ENCODE peak calls at places on chromosomes 1 and 21, in four cellular contexts. B is kidney, C is thyroid gland, V is esophagus squamous epithelium. J is an unnamed sample.

GRCh38 chr1:211939876-211940468 is 95.4 kb downstream of the INTS7 start:
- DNase-seq in B (no peak), C (peak; percentile 84), V (no peak), J (peak; percentile 82)

GRCh38 chr1:166905136-166905535 is 29.1 kb upstream of the TADA1 start:
- DNase-seq in B (no peak), C (no peak), V (no peak), J (no peak)

GRCh38 chr1:14142397-14143095 is 442.6 kb downstream of the PRDM2 start:
- DNase-seq in B (no peak), C (peak; percentile 80), V (no peak), J (no peak)

GRCh38 chr1:62515055-62515454 is 78.2 kb downstream of the USP1 start:
- DNase-seq in B (no peak), C (peak; percentile 12), V (no peak), J (no peak)

GRCh38 chr1:45403298-45404079 is 63.2 kb upstream of the MUTYH start:
- DNase-seq in B (no peak), C (no peak), V (no peak), J (no peak)

GRCh38 chr1:162855461-162856150 is 5.4 kb downstream of the CCDC190 start:
- DNase-seq in B (no peak), C (no peak), V (no peak), J (no peak)

GRCh38 chr1:205535866-205536758 is 31.6 kb downstream of the CDK18 start:
- DNase-seq in B (peak; percentile 39), C (no peak), V (no peak), J (no peak)

GRCh38 chr1:195897072-195897471 is 711.2 kb downstream of the KCNT2 start:
- DNase-seq in B (no peak), C (no peak), V (no peak), J (no peak)

GRCh38 chr21:29074783-29075182 is 1.3 kb upstream of the CCT8 start:
- DNase-seq in B (no peak), C (no peak), V (no peak), J (no peak)

GRCh38 chr21:44666401-44667320 is at the start of gene KRTAP12-2:
- DNase-seq in B (no peak), C (no peak), V (no peak), J (no peak)

GRCh38 chr1:232982238-232982944 is 32.0 kb downstream of the NTPCR start:
- DNase-seq in B (no peak), C (no peak), V (no peak), J (no peak)

GRCh38 chr21:42010507-42011493 is 640 bp upstream of the ZBTB21 start:
- DNase-seq in B (peak; percentile 89), C (peak; percentile 56), V (no peak), J (no peak)

GRCh38 chr1:44305962-44306422 is 49.1 kb downstream of the ERI3 start:
- DNase-seq in B (no peak), C (no peak), V (no peak), J (no peak)

GRCh38 chr1:191483997-191484396 is 674.3 kb upstream of the RGS18 start:
- DNase-seq in B (no peak), C (no peak), V (no peak), J (no peak)

DNA sequence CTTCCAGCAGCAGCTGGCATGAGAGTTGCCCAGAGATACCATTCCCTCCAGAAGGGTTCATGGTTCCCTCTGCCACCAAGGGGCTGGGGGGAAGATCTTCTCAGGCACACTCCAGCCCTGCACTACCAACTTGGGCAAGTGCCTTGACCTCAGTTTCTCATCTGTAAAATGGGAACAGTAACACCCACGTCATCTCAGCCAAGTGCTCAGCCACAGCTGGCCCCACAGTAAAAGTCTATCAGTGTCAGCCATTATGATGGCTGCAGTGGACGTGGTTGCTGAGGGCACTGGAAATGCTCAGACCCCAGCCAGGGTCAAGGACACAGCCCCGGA is 16.3 kb upstream of the TAS1R2 start:
- DNase-seq in B (no peak), C (no peak), V (no peak), J (no peak)
- H3K36me3 ChIP-seq in B (peaks cover 23% of the 10 kb centered on the region), C (no peaks in the 10 kb centered on the region), V (no peaks in the 10 kb centered on the region), J (peaks cover 2% of the 10 kb centered on the region)

GRCh38 chr1:244833734-244834595 is 1.5 kb upstream of the COX20 start:
- DNase-seq in B (peak; percentile 84), C (peak; percentile 64), V (no peak), J (peak; percentile 50)
- TF ChIP-seq CTCF in B (no peak), C (no peak), V (no peak), J (peak; percentile 27)

GRCh38 chr1:179178965-179179364 is 50.5 kb downstream of the ABL2 start:
- DNase-seq in B (no peak), C (no peak), V (no peak), J (no peak)

GRCh38 chr1:179187708-179188471 is 41.6 kb downstream of the ABL2 start:
- DNase-seq in B (no peak), C (no peak), V (no peak), J (no peak)

GRCh38 chr1:179187043-179187442 is 42.4 kb downstream of the ABL2 start:
- DNase-seq in B (no peak), C (no peak), V (no peak), J (no peak)

GRCh38 chr1:179183857-179184256 is 45.6 kb downstream of the ABL2 start:
- DNase-seq in B (no peak), C (no peak), V (no peak), J (no peak)

GRCh38 chr1:179184403-179184802 is 45.1 kb downstream of the ABL2 start:
- DNase-seq in B (no peak), C (no peak), V (no peak), J (no peak)
- H3K36me3 ChIP-seq in B (no peaks in the 10 kb centered on the region), C (no peaks in the 10 kb centered on the region), V (no peaks in the 10 kb centered on the region), J (no peaks in the 10 kb centered on the region)

GRCh38 chr1:186424539-186424938 is 36.4 kb downstream of the PDC start:
- DNase-seq in B (no peak), C (no peak), V (no peak), J (no peak)

GRCh38 chr1:186418503-186418902 is 42.4 kb downstream of the PDC start:
- DNase-seq in B (no peak), C (no peak), V (no peak), J (no peak)

GRCh38 chr1:186420311-186420710 is 40.6 kb downstream of the PDC start:
- DNase-seq in B (no peak), C (no peak), V (no peak), J (no peak)

GRCh38 chr1:186420923-186421322 is 40.0 kb downstream of the PDC start:
- DNase-seq in B (no peak), C (no peak), V (no peak), J (peak; percentile 18)

DNA sequence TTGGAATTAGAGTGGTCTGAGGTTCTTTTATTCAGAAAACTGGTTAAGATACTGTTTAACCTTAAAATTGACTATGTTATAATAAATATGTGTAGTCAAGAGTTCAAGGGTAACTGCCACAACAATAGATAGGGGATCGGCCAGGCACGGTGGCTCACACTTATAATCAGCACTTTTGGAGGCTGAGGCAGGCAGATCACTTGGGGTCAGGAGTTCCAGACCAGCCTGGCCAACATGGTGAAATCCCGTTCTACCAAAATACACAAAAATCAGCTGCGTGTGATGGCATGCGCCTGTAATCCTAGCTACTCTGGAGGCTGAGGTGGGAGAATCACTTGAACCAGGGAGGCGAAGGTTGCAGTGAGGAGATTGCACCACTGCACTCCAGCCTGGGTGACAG is 39.5 kb downstream of the PDC start:
- DNase-seq in B (no peak), C (no peak), V (no peak), J (no peak)
- TF ChIP-seq CTCF in B (no peak), C (no peak), V (no peak), J (no peak)

GRCh38 chr1:54403377-54403776 is 2.8 kb downstream of the SSBP3 start:
- DNase-seq in B (no peak), C (no peak), V (no peak), J (no peak)
- H3K36me3 ChIP-seq in B (peaks cover 13% of the 10 kb centered on the region), C (peaks cover 20% of the 10 kb centered on the region), V (peaks cover 9% of the 10 kb centered on the region), J (peaks cover 9% of the 10 kb centered on the region)

GRCh38 chr1:98251497-98251896 is 330.7 kb upstream of the DPYD start:
- DNase-seq in B (no peak), C (no peak), V (no peak), J (no peak)
- TF ChIP-seq CTCF in B (no peak), C (no peak), V (no peak), J (no peak)